ENCODE peak calls at places on chromosomes 3 and 15, in four cellular contexts. One of them, this sample, is unnamed.

GRCh38 chr15:99434506-99435137 is 131.2 kb upstream of the MEF2A start:
- DNase-seq in breast epithelium: no peak
- DNase-seq in upper lobe of left lung: peak; percentile 48
- DNase-seq in heart left ventricle: peak; percentile 11
- DNase-seq in this sample: peak; percentile 9

GRCh38 chr3:14428087-14429067 is 26.0 kb downstream of the SLC6A6 start:
- DNase-seq in breast epithelium: no peak
- DNase-seq in upper lobe of left lung: no peak
- DNase-seq in heart left ventricle: no peak
- DNase-seq in this sample: no peak

GRCh38 chr15:99053380-99054024 is 45.9 kb upstream of the PGPEP1L start:
- DNase-seq in breast epithelium: no peak
- DNase-seq in upper lobe of left lung: no peak
- DNase-seq in heart left ventricle: no peak
- DNase-seq in this sample: no peak

GRCh38 chr3:9749663-9750555 is at the start of gene OGG1:
- DNase-seq in breast epithelium: peak; percentile 97
- DNase-seq in upper lobe of left lung: peak; percentile 96
- DNase-seq in heart left ventricle: peak; percentile 99
- DNase-seq in this sample: peak; percentile 98

GRCh38 chr3:53495518-53496501 is 1.4 kb downstream of the CACNA1D start:
- DNase-seq in breast epithelium: no peak
- DNase-seq in upper lobe of left lung: peak; percentile 84
- DNase-seq in heart left ventricle: no peak
- DNase-seq in this sample: no peak

GRCh38 chr15:75733761-75734651 is 21.4 kb upstream of the CSPG4 start:
- DNase-seq in breast epithelium: no peak
- DNase-seq in upper lobe of left lung: no peak
- DNase-seq in heart left ventricle: no peak
- DNase-seq in this sample: no peak

GRCh38 chr3:43236008-43236407 is 50.3 kb upstream of the SNRK start:
- DNase-seq in breast epithelium: no peak
- DNase-seq in upper lobe of left lung: no peak
- DNase-seq in heart left ventricle: no peak
- DNase-seq in this sample: no peak

GRCh38 chr3:133474251-133474801 is 74.5 kb downstream of the BFSP2 start:
- DNase-seq in breast epithelium: peak; percentile 58
- DNase-seq in upper lobe of left lung: no peak
- DNase-seq in heart left ventricle: peak; percentile 72
- DNase-seq in this sample: peak; percentile 69

GRCh38 chr3:4996771-4997291 is 17.6 kb downstream of the BHLHE40 start:
- DNase-seq in breast epithelium: no peak
- DNase-seq in upper lobe of left lung: no peak
- DNase-seq in heart left ventricle: no peak
- DNase-seq in this sample: no peak

GRCh38 chr3:183635431-183636220 is at the start of gene KLHL24:
- DNase-seq in breast epithelium: peak; percentile 93
- DNase-seq in upper lobe of left lung: peak; percentile 95
- DNase-seq in heart left ventricle: peak; percentile 95
- DNase-seq in this sample: peak; percentile 91
- TF ChIP-seq POLR2A in breast epithelium: peak; percentile 99
- TF ChIP-seq POLR2A in upper lobe of left lung: peak; percentile 100
- TF ChIP-seq POLR2A in heart left ventricle: peak; percentile 95
- TF ChIP-seq POLR2A in this sample: peak; percentile 98

GRCh38 chr3:81709606-81710005 is 51.8 kb downstream of the GBE1 start:
- DNase-seq in breast epithelium: no peak
- DNase-seq in upper lobe of left lung: no peak
- DNase-seq in heart left ventricle: no peak
- DNase-seq in this sample: no peak
- H3K4me1 ChIP-seq in breast epithelium: no peaks in the 10 kb centered on the region
- H3K4me1 ChIP-seq in upper lobe of left lung: no peaks in the 10 kb centered on the region
- H3K4me1 ChIP-seq in heart left ventricle: peaks cover 33% of the 10 kb centered on the region
- H3K4me1 ChIP-seq in this sample: no peaks in the 10 kb centered on the region

GRCh38 chr15:88623061-88623460 is 1.9 kb downstream of the AEN start:
- DNase-seq in breast epithelium: no peak
- DNase-seq in upper lobe of left lung: no peak
- DNase-seq in heart left ventricle: no peak
- DNase-seq in this sample: no peak

GRCh38 chr15:88619796-88620195 is 1.3 kb upstream of the AEN start:
- DNase-seq in breast epithelium: no peak
- DNase-seq in upper lobe of left lung: no peak
- DNase-seq in heart left ventricle: no peak
- DNase-seq in this sample: no peak

GRCh38 chr15:88622605-88622975 is 1.4 kb downstream of the AEN start:
- DNase-seq in breast epithelium: no peak
- DNase-seq in upper lobe of left lung: no peak
- DNase-seq in heart left ventricle: no peak
- DNase-seq in this sample: no peak

GRCh38 chr15:88621789-88622604 is 857 bp downstream of the AEN start:
- DNase-seq in breast epithelium: no peak
- DNase-seq in upper lobe of left lung: no peak
- DNase-seq in heart left ventricle: no peak
- DNase-seq in this sample: no peak

DNA sequence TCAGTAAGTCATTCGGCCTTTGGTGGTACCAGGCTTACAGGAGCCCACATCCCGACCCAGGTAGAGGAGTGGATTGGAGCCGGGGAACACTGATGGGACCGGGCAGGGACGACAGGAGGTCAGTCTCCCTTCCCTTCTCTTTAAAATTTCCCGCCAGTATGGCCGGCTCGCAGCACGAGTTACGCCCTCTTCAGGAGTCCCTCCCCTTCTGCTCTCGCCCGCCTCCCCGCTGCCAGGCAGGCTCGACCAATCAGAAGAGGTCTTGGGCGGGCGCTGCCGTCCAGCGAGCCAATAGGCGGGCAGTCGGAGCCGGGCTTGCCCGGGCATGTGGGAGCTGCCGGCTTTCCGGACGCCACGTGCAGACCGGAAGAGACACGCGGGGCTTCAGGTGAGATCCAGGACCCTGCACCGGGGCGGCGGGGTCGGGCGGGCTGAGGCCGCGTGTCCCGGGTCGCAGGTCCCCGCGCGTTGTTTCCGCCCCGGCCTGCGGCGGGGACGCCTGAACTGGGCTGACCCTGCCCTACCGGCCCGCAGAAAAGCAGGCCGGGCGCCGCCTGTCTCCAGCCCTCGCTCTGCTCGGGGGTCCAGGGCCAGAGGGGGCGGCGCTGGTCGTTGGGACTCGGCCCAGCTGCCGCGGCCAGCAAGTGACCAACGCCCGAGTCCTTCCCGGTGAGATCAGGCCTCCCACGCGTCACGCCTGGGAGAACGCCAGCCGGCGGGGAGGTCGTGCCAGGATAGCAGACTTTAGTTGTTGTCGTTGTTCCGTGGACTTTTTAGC is at the start of gene AEN:
- DNase-seq in breast epithelium: peak; percentile 97
- DNase-seq in upper lobe of left lung: peak; percentile 98
- DNase-seq in heart left ventricle: peak; percentile 95
- DNase-seq in this sample: peak; percentile 93
- TF ChIP-seq POLR2A in breast epithelium: no peak
- TF ChIP-seq POLR2A in upper lobe of left lung: peak; percentile 66
- TF ChIP-seq POLR2A in heart left ventricle: no peak
- TF ChIP-seq POLR2A in this sample: peak; percentile 51

GRCh38 chr3:172217877-172218276 is 178.5 kb downstream of the FNDC3B start:
- DNase-seq in breast epithelium: no peak
- DNase-seq in upper lobe of left lung: no peak
- DNase-seq in heart left ventricle: no peak
- DNase-seq in this sample: no peak
- H3K4me1 ChIP-seq in breast epithelium: no peaks in the 10 kb centered on the region
- H3K4me1 ChIP-seq in upper lobe of left lung: peaks cover 15% of the 10 kb centered on the region
- H3K4me1 ChIP-seq in heart left ventricle: peaks cover 70% of the 10 kb centered on the region
- H3K4me1 ChIP-seq in this sample: no peaks in the 10 kb centered on the region

This sample was measured in uterus.